ENCODE peak calls at places on chromosomes 4 and X, in nine cellular contexts. X is Right ventricle myocardium inferior, Y is T-helper 1 cell, A is ACHN, I is endodermal cell, Z is hepatocyte, B is endothelial cell, P is lower leg skin, M is NCI-H2171. U is an unnamed sample.

GRCh38 chr4:53478671-53479456 is 101.4 kb downstream of the FIP1L1 start:
- DNase-seq in X (no peak), Y (no peak), A (no peak), I (no peak), Z (no peak), B (no peak), P (no peak), M (no peak), U (no peak)

GRCh38 chr4:154643493-154643892 is 31.0 kb upstream of the FGG start:
- DNase-seq in X (no peak), Y (no peak), A (no peak), I (no peak), Z (no peak), B (no peak), P (no peak), M (no peak), U (no peak)

GRCh38 chr4:172892300-172892699 is 276.3 kb upstream of the GALNT7 start:
- DNase-seq in X (no peak), Y (no peak), A (peak), I (peak), Z (no peak), B (peak), P (no peak), M (no peak), U (no peak)

GRCh38 chrX:109774706-109775105 is 41.6 kb upstream of the ACSL4 start:
- DNase-seq in X (no peak), Y (peak), A (peak), I (no peak), Z (no peak), B (no peak), P (no peak), M (no peak), U (peak)

GRCh38 chrX:75547783-75548182 is 24.9 kb upstream of the ZDHHC15 start:
- DNase-seq in X (peak), Y (no peak), A (no peak), I (no peak), Z (peak), B (no peak), P (peak), M (no peak), U (no peak)

GRCh38 chr4:110605077-110605476 is 17.8 kb downstream of the PITX2 start:
- DNase-seq in X (no peak), Y (no peak), A (no peak), I (no peak), Z (no peak), B (no peak), P (no peak), M (no peak), U (no peak)

GRCh38 chr4:32884198-32884597 is 2164.0 kb downstream of the PCDH7 start:
- DNase-seq in X (no peak), Y (no peak), A (peak), I (no peak), Z (no peak), B (no peak), P (no peak), M (no peak), U (no peak)

GRCh38 chr4:71162386-71162785 is 168.9 kb downstream of the DCK start:
- DNase-seq in X (no peak), Y (no peak), A (no peak), I (no peak), Z (no peak), B (no peak), P (no peak), M (no peak), U (no peak)